ENCODE peak calls at places on chromosome 19, in five cellular contexts. L, W, B, O and X are unnamed samples.

GRCh38 chr19:3029070-3029923 is at the start of gene TLE2:
- DNase-seq in W (no peak), O (peak), L (no peak), B (no peak), X (no peak)

GRCh38 chr19:31905980-31906948 is 439.1 kb upstream of the ZNF507 start:
- DNase-seq in O (no peak), L (peak), W (peak), B (no peak), X (no peak)

GRCh38 chr19:47676811-47677210 is 36.4 kb upstream of the EHD2 start:
- DNase-seq in L (no peak), B (no peak), W (no peak), O (no peak), X (no peak)

GRCh38 chr19:50050406-50051223 is 24.8 kb downstream of the ZNF473 start:
- DNase-seq in O (peak), W (peak), B (peak), L (peak), X (peak)

GRCh38 chr19:49148784-49149651 is 6.2 kb downstream of the HRC start:
- DNase-seq in L (peak), B (peak), W (peak), O (peak), X (peak)

GRCh38 chr19:46186717-46187101 is 38.7 kb downstream of the IGFL2 start:
- DNase-seq in B (no peak), L (no peak), O (no peak), W (no peak), X (no peak)

GRCh38 chr19:34481861-34482379 is 362 bp downstream of the WTIP start:
- DNase-seq in W (no peak), O (no peak), B (no peak), L (no peak), X (no peak)

GRCh38 chr19:18515959-18516358 is 5.9 kb downstream of the ELL start:
- DNase-seq in B (no peak), W (no peak), O (no peak), L (no peak), X (no peak)

GRCh38 chr19:52522555-52522954 is 4.9 kb upstream of the ZNF808 start:
- DNase-seq in L (no peak), B (no peak), W (no peak), O (no peak), X (no peak)

GRCh38 chr19:39341122-39341719 is 1.0 kb upstream of the SAMD4B start:
- DNase-seq in L (peak), B (no peak), O (peak), W (peak), X (no peak)

GRCh38 chr19:28744943-28745342 is 468.0 kb downstream of the UQCRFS1 start:
- DNase-seq in L (no peak), W (no peak), B (no peak), O (no peak), X (no peak)

GRCh38 chr19:28744014-28744413 is 468.9 kb downstream of the UQCRFS1 start:
- DNase-seq in O (no peak), L (no peak), W (no peak), B (no peak), X (no peak)

DNA sequence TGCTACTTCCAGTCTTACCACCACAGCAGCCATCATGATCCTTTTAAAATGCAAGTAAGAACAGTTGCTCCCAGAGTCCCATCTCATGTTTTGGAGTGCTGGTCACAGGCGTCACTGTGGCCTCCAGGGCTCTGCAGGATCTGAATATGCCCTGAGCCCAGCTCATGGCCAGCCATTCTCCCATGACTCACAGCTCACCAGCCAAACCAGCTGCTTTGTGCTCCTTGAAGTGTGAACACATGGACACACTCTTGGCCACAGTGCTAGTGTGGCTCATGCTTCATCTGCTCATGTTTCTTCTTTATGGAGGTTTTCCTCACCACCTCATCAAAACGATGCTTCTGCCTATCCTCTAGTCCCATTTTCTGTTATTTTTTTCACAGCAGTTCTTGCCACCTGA is 466.5 kb downstream of the UQCRFS1 start:
- DNase-seq in B (no peak), O (no peak), W (no peak), L (no peak), X (no peak)
- TF ChIP-seq POLR2A in B (no peak), O (no peak), W (no peak), L (no peak), X (no peak)

DNA sequence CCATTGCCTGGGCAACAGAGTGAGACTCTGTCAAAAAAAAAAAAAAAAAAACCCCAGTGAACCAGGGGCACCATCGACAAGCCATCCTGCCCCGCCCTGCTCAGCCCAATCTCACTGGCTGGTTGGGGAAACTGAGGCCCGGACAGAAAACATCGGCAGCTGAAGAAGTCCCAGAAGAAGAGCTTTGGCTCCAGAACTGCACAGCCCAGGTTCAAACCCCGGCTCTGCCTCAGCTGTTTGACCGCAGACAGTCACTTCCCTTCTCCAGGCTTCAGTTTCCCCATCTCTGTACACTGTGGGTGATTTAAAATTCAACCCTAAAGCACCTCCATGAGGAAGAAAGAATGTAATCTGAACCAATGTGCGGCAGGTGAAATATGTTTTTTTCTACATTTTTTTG is 9.4 kb upstream of the SEMA6B start:
- DNase-seq in W (no peak), O (no peak), L (no peak), B (no peak), X (no peak)
- TF ChIP-seq POLR2A in W (no peak), O (no peak), L (no peak), B (no peak), X (no peak)

GRCh38 chr19:6494438-6495036 is 7.6 kb downstream of the TUBB4A start:
- DNase-seq in B (no peak), W (no peak), L (no peak), O (no peak), X (no peak)
- TF ChIP-seq POLR2A in B (no peak), W (no peak), L (no peak), O (no peak), X (no peak)

GRCh38 chr19:5271145-5271544 is 69.5 kb downstream of the PTPRS start:
- DNase-seq in B (no peak), L (no peak), O (no peak), W (no peak), X (no peak)
- TF ChIP-seq POLR2A in B (no peak), L (no peak), O (no peak), W (no peak), X (no peak)

GRCh38 chr19:16111160-16111908 is at the start of gene RAB8A:
- DNase-seq in W (peak), L (peak), B (peak), O (peak), X (peak)
- TF ChIP-seq POLR2A in W (no peak), L (peak), B (no peak), O (no peak), X (peak)

GRCh38 chr19:4704317-4704673 is 19.3 kb downstream of the DPP9 start:
- DNase-seq in O (no peak), W (no peak), B (no peak), L (no peak), X (no peak)

GRCh38 chr19:4705413-4706131 is 18.1 kb downstream of the DPP9 start:
- DNase-seq in O (no peak), W (no peak), L (no peak), B (no peak), X (no peak)

GRCh38 chr19:4701557-4701956 is 22.1 kb downstream of the DPP9 start:
- DNase-seq in B (no peak), O (no peak), W (no peak), L (no peak), X (no peak)

GRCh38 chr19:4702764-4703163 is 20.9 kb downstream of the DPP9 start:
- DNase-seq in L (no peak), O (no peak), B (no peak), W (no peak), X (no peak)

GRCh38 chr19:4703671-4704316 is 19.8 kb downstream of the DPP9 start:
- DNase-seq in L (no peak), B (no peak), O (no peak), W (no peak), X (no peak)
- TF ChIP-seq POLR2A in L (no peak), B (no peak), O (no peak), W (no peak), X (no peak)

GRCh38 chr19:55279773-55280643 is at the start of gene HSPBP1:
- DNase-seq in W (peak), O (peak), B (peak), L (peak), X (peak)
- TF ChIP-seq POLR2A in W (peak), O (no peak), B (peak), L (peak), X (peak)

GRCh38 chr19:57773488-57773887 is 4.0 kb downstream of the ZNF586 start:
- DNase-seq in O (no peak), B (no peak), L (no peak), W (no peak), X (no peak)

GRCh38 chr19:57771417-57771816 is 1.9 kb downstream of the ZNF586 start:
- DNase-seq in W (no peak), B (no peak), L (no peak), O (no peak), X (no peak)

GRCh38 chr19:57769345-57770131 is at the start of gene ZNF586:
- DNase-seq in B (peak), L (peak), O (peak), W (peak), X (peak)
- TF ChIP-seq POLR2A in B (peak), L (no peak), O (no peak), W (peak), X (peak)

GRCh38 chr19:10517361-10517759 is at the start of gene S1PR5:
- DNase-seq in B (no peak), W (no peak), O (no peak), L (no peak), X (no peak)

GRCh38 chr19:10516064-10516385 is 1.2 kb downstream of the S1PR5 start:
- DNase-seq in W (no peak), B (no peak), L (no peak), O (no peak), X (no peak)

GRCh38 chr19:10518444-10519361 is 1.5 kb upstream of the S1PR5 start:
- DNase-seq in L (no peak), B (no peak), O (no peak), W (no peak), X (no peak)

GRCh38 chr19:10517760-10518443 is 655 bp upstream of the S1PR5 start:
- DNase-seq in L (no peak), W (no peak), B (peak), O (no peak), X (no peak)

GRCh38 chr19:10516671-10517286 is 468 bp downstream of the S1PR5 start:
- DNase-seq in W (no peak), B (no peak), L (no peak), O (no peak), X (no peak)
- TF ChIP-seq POLR2A in W (no peak), B (no peak), L (no peak), O (no peak), X (no peak)